ENCODE peak calls at places on chromosomes 5 and 9, in four cellular contexts. One of them, this sample, is unnamed.

GRCh38 chr5:33781286-33781685 is 110.5 kb downstream of the ADAMTS12 start:
- DNase-seq in HCT116: no peak
- DNase-seq in HepG2: no peak
- DNase-seq in K562: no peak
- DNase-seq in this sample: no peak

GRCh38 chr9:32571969-32572899 is 725 bp downstream of the NDUFB6 start:
- DNase-seq in HCT116: peak; percentile 67
- DNase-seq in HepG2: peak; percentile 83
- DNase-seq in K562: peak; percentile 82
- DNase-seq in this sample: peak; percentile 67

GRCh38 chr9:136147038-136147889 is 28.6 kb upstream of the TMEM250 start:
- DNase-seq in HCT116: no peak
- DNase-seq in HepG2: no peak
- DNase-seq in K562: no peak
- DNase-seq in this sample: no peak

GRCh38 chr9:125145425-125145824 is 2.1 kb upstream of the SCAI start:
- DNase-seq in HCT116: no peak
- DNase-seq in HepG2: no peak
- DNase-seq in K562: no peak
- DNase-seq in this sample: no peak

GRCh38 chr5:141691286-141691866 is 9.3 kb upstream of the ARAP3 start:
- DNase-seq in HCT116: no peak
- DNase-seq in HepG2: no peak
- DNase-seq in K562: peak; percentile 89
- DNase-seq in this sample: no peak

GRCh38 chr5:38263983-38264382 is 5.6 kb downstream of the EGFLAM start:
- DNase-seq in HCT116: no peak
- DNase-seq in HepG2: peak; percentile 21
- DNase-seq in K562: no peak
- DNase-seq in this sample: no peak

GRCh38 chr9:19999491-20000057 is 210.7 kb upstream of the SLC24A2 start:
- DNase-seq in HCT116: peak; percentile 49
- DNase-seq in HepG2: no peak
- DNase-seq in K562: no peak
- DNase-seq in this sample: peak; percentile 17

GRCh38 chr5:39178171-39178570 is 41.2 kb downstream of the FYB1 start:
- DNase-seq in HCT116: no peak
- DNase-seq in HepG2: no peak
- DNase-seq in K562: no peak
- DNase-seq in this sample: no peak

GRCh38 chr5:50406874-50407273 is 34.2 kb downstream of the EMB start:
- DNase-seq in HCT116: no peak
- DNase-seq in HepG2: no peak
- DNase-seq in K562: no peak
- DNase-seq in this sample: no peak

GRCh38 chr5:94702729-94703128 is 84.3 kb downstream of the SLF1 start:
- DNase-seq in HCT116: no peak
- DNase-seq in HepG2: no peak
- DNase-seq in K562: no peak
- DNase-seq in this sample: no peak

GRCh38 chr9:4222357-4222756 is 77.5 kb downstream of the GLIS3 start:
- DNase-seq in HCT116: no peak
- DNase-seq in HepG2: no peak
- DNase-seq in K562: no peak
- DNase-seq in this sample: no peak

GRCh38 chr5:54738118-54738972 is 220.8 kb downstream of the SNX18 start:
- DNase-seq in HCT116: no peak
- DNase-seq in HepG2: no peak
- DNase-seq in K562: peak; percentile 94
- DNase-seq in this sample: no peak

GRCh38 chr5:138927979-138928378 is 52.8 kb upstream of the LRRTM2 start:
- DNase-seq in HCT116: no peak
- DNase-seq in HepG2: peak; percentile 32
- DNase-seq in K562: no peak
- DNase-seq in this sample: no peak

GRCh38 chr5:119031905-119032304 is 39.0 kb upstream of the DMXL1 start:
- DNase-seq in HCT116: peak; percentile 34
- DNase-seq in HepG2: no peak
- DNase-seq in K562: peak; percentile 58
- DNase-seq in this sample: no peak

GRCh38 chr9:124950050-124950718 is 9.3 kb upstream of the GOLGA1 start:
- DNase-seq in HCT116: no peak
- DNase-seq in HepG2: peak; percentile 71
- DNase-seq in K562: no peak
- DNase-seq in this sample: no peak

GRCh38 chr5:143796110-143796509 is 15.9 kb upstream of the HMHB1 start:
- DNase-seq in HCT116: no peak
- DNase-seq in HepG2: no peak
- DNase-seq in K562: no peak
- DNase-seq in this sample: no peak

GRCh38 chr5:139061274-139061673 is 136.9 kb downstream of the SIL1 start:
- DNase-seq in HCT116: no peak
- DNase-seq in HepG2: peak; percentile 10
- DNase-seq in K562: no peak
- DNase-seq in this sample: no peak

GRCh38 chr5:113634957-113635356 is 121.5 kb downstream of the YTHDC2 start:
- DNase-seq in HCT116: no peak
- DNase-seq in HepG2: no peak
- DNase-seq in K562: no peak
- DNase-seq in this sample: no peak

GRCh38 chr5:169911448-169912212 is 68.7 kb downstream of the INSYN2B start:
- DNase-seq in HCT116: no peak
- DNase-seq in HepG2: no peak
- DNase-seq in K562: no peak
- DNase-seq in this sample: no peak

GRCh38 chr5:154782812-154783592 is 27.8 kb downstream of the LARP1 start:
- DNase-seq in HCT116: no peak
- DNase-seq in HepG2: no peak
- DNase-seq in K562: no peak
- DNase-seq in this sample: no peak

GRCh38 chr5:52491071-52491828 is 296.5 kb upstream of the ITGA1 start:
- DNase-seq in HCT116: no peak
- DNase-seq in HepG2: no peak
- DNase-seq in K562: no peak
- DNase-seq in this sample: no peak

GRCh38 chr5:141855265-141856029 is 22.8 kb downstream of the PCDH1 start:
- DNase-seq in HCT116: no peak
- DNase-seq in HepG2: no peak
- DNase-seq in K562: no peak
- DNase-seq in this sample: no peak

GRCh38 chr5:144356489-144356888 is 185.8 kb downstream of the KCTD16 start:
- DNase-seq in HCT116: no peak
- DNase-seq in HepG2: no peak
- DNase-seq in K562: no peak
- DNase-seq in this sample: no peak

GRCh38 chr5:34891981-34892380 is 23.3 kb downstream of the RAD1 start:
- DNase-seq in HCT116: no peak
- DNase-seq in HepG2: no peak
- DNase-seq in K562: no peak
- DNase-seq in this sample: no peak

GRCh38 chr5:34889394-34889793 is 25.9 kb downstream of the RAD1 start:
- DNase-seq in HCT116: no peak
- DNase-seq in HepG2: peak; percentile 68
- DNase-seq in K562: no peak
- DNase-seq in this sample: no peak

GRCh38 chr5:34881246-34881645 is 34.1 kb downstream of the RAD1 start:
- DNase-seq in HCT116: no peak
- DNase-seq in HepG2: no peak
- DNase-seq in K562: no peak
- DNase-seq in this sample: no peak

GRCh38 chr5:34892414-34892813 is 22.9 kb downstream of the RAD1 start:
- DNase-seq in HCT116: no peak
- DNase-seq in HepG2: no peak
- DNase-seq in K562: no peak
- DNase-seq in this sample: no peak

GRCh38 chr5:34886718-34887117 is 28.6 kb downstream of the RAD1 start:
- DNase-seq in HCT116: no peak
- DNase-seq in HepG2: no peak
- DNase-seq in K562: no peak
- DNase-seq in this sample: no peak
- TF ChIP-seq TCF7L2 in HCT116: no peak
- TF ChIP-seq TCF7L2 in HepG2: no peak
- TF ChIP-seq TCF7L2 in K562: no peak
- TF ChIP-seq TCF7L2 in this sample: no peak

GRCh38 chr5:152689275-152689711 is 284.2 kb upstream of the NMUR2 start:
- DNase-seq in HCT116: no peak
- DNase-seq in HepG2: no peak
- DNase-seq in K562: no peak
- DNase-seq in this sample: no peak

GRCh38 chr5:152686931-152687330 is 281.9 kb upstream of the NMUR2 start:
- DNase-seq in HCT116: no peak
- DNase-seq in HepG2: no peak
- DNase-seq in K562: no peak
- DNase-seq in this sample: no peak

GRCh38 chr5:152683205-152683604 is 278.1 kb upstream of the NMUR2 start:
- DNase-seq in HCT116: no peak
- DNase-seq in HepG2: no peak
- DNase-seq in K562: no peak
- DNase-seq in this sample: no peak

DNA sequence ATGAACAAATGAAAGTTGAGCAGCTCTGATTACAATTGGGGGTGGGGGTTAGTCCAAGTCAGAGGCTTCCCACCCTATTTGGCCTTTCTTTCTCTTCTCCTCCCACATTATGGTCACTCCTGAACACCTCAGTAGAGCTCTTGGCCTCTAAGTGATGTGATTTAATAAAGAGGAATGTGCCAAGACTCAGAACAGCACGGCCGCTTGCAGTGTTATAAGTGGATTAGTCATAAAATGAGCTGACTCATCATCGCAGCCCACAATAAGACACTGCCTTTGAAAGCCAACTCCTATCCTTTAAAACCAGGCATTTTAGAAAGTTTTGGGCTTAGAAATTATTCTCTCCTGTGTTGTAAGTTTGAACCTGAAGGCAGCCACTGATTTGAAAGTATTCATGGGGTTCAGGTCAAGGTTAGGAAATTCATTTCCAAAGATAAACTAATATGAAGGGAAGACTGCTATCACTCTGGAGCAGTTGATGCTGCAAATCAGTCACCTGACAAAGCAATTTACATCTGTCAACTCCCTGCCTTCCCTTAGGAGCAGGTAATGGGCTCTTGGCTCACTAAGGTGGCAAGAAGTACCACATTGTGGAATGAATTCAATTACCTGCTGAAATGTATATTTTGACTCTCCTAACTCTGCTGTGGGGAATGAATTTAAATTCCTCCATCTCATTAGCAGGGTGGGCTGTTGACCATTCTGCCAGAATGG is 283.6 kb upstream of the NMUR2 start:
- DNase-seq in HCT116: no peak
- DNase-seq in HepG2: no peak
- DNase-seq in K562: no peak
- DNase-seq in this sample: no peak
- TF ChIP-seq TCF7L2 in HCT116: no peak
- TF ChIP-seq TCF7L2 in HepG2: no peak
- TF ChIP-seq TCF7L2 in K562: no peak
- TF ChIP-seq TCF7L2 in this sample: no peak

GRCh38 chr9:106156462-106156861 is 462.1 kb downstream of the TMEM38B start:
- DNase-seq in HCT116: no peak
- DNase-seq in HepG2: no peak
- DNase-seq in K562: no peak
- DNase-seq in this sample: no peak
- TF ChIP-seq TCF7L2 in HCT116: no peak
- TF ChIP-seq TCF7L2 in HepG2: no peak
- TF ChIP-seq TCF7L2 in K562: no peak
- TF ChIP-seq TCF7L2 in this sample: no peak

GRCh38 chr5:59725393-59725768 is 168.1 kb downstream of the PDE4D start:
- DNase-seq in HCT116: no peak
- DNase-seq in HepG2: no peak
- DNase-seq in K562: no peak
- DNase-seq in this sample: no peak
- TF ChIP-seq TCF7L2 in HCT116: no peak
- TF ChIP-seq TCF7L2 in HepG2: no peak
- TF ChIP-seq TCF7L2 in K562: no peak
- TF ChIP-seq TCF7L2 in this sample: no peak

GRCh38 chr9:122785269-122785668 is 3.5 kb upstream of the OR5C1 start:
- DNase-seq in HCT116: no peak
- DNase-seq in HepG2: no peak
- DNase-seq in K562: no peak
- DNase-seq in this sample: no peak
- TF ChIP-seq TCF7L2 in HCT116: no peak
- TF ChIP-seq TCF7L2 in HepG2: no peak
- TF ChIP-seq TCF7L2 in K562: no peak
- TF ChIP-seq TCF7L2 in this sample: no peak

GRCh38 chr5:9903806-9904205 is 273.7 kb upstream of the TAS2R1 start:
- DNase-seq in HCT116: no peak
- DNase-seq in HepG2: no peak
- DNase-seq in K562: no peak
- DNase-seq in this sample: no peak
- TF ChIP-seq TCF7L2 in HCT116: no peak
- TF ChIP-seq TCF7L2 in HepG2: no peak
- TF ChIP-seq TCF7L2 in K562: no peak
- TF ChIP-seq TCF7L2 in this sample: no peak

GRCh38 chr5:72355706-72356299 is 35.6 kb downstream of the PTCD2 start:
- DNase-seq in HCT116: no peak
- DNase-seq in HepG2: no peak
- DNase-seq in K562: no peak
- DNase-seq in this sample: no peak
- TF ChIP-seq TCF7L2 in HCT116: no peak
- TF ChIP-seq TCF7L2 in HepG2: no peak
- TF ChIP-seq TCF7L2 in K562: no peak
- TF ChIP-seq TCF7L2 in this sample: no peak

GRCh38 chr5:69029292-69029691 is 64.5 kb upstream of the SLC30A5 start:
- DNase-seq in HCT116: no peak
- DNase-seq in HepG2: no peak
- DNase-seq in K562: no peak
- DNase-seq in this sample: no peak
- TF ChIP-seq TCF7L2 in HCT116: no peak
- TF ChIP-seq TCF7L2 in HepG2: no peak
- TF ChIP-seq TCF7L2 in K562: no peak
- TF ChIP-seq TCF7L2 in this sample: no peak

This sample was measured in Panc1.